ENCODE peak calls at places on chromosomes 5 and 9, in six cellular contexts. H, A, L, J, N and Y are unnamed samples.

GRCh38 chr9:87108639-87109038 is 161.3 kb upstream of the GAS1 start:
- DNase-seq in J (no peak), H (no peak), L (no peak), N (no peak), A (no peak), Y (no peak)

GRCh38 chr5:113056988-113057387 is 80.4 kb downstream of the DCP2 start:
- DNase-seq in H (no peak), L (peak), N (no peak), A (no peak), J (no peak), Y (no peak)

GRCh38 chr9:37200572-37201005 is 80.2 kb downstream of the ZCCHC7 start:
- DNase-seq in L (no peak), J (peak), H (peak), A (peak), N (no peak), Y (no peak)

GRCh38 chr5:72436796-72437471 is 70.3 kb downstream of the ZNF366 start:
- DNase-seq in L (no peak), N (no peak), A (no peak), J (peak), H (no peak), Y (no peak)

GRCh38 chr9:14722391-14723035 is at the start of gene CER1:
- DNase-seq in N (no peak), A (no peak), H (no peak), L (peak), J (no peak), Y (no peak)

GRCh38 chr5:179153921-179154345 is 93.8 kb downstream of the ZNF354C start:
- DNase-seq in H (no peak), N (no peak), J (no peak), A (no peak), L (peak), Y (no peak)

GRCh38 chr5:16461026-16461425 is 4.6 kb downstream of the ZNF622 start:
- DNase-seq in N (no peak), L (no peak), J (no peak), H (no peak), A (no peak), Y (no peak)

GRCh38 chr5:112938286-112938685 is 16.3 kb upstream of the REEP5 start:
- DNase-seq in L (no peak), H (no peak), N (no peak), A (no peak), J (no peak), Y (no peak)

GRCh38 chr5:96121362-96121761 is 159.7 kb upstream of the ELL2 start:
- DNase-seq in H (no peak), J (no peak), N (no peak), L (no peak), A (peak), Y (no peak)

GRCh38 chr9:129962889-129963703 is 79.9 kb downstream of the FNBP1 start:
- DNase-seq in H (peak), A (peak), L (peak), N (no peak), J (peak), Y (peak)

GRCh38 chr5:127290946-127291763 is 559 bp downstream of the MEGF10 start:
- DNase-seq in J (no peak), A (peak), L (no peak), H (no peak), N (no peak), Y (no peak)

GRCh38 chr9:88587182-88587581 is 52.2 kb downstream of the NXNL2 start:
- DNase-seq in L (no peak), N (no peak), H (no peak), A (no peak), J (peak), Y (peak)

GRCh38 chr9:37184905-37185867 is 64.8 kb downstream of the ZCCHC7 start:
- DNase-seq in N (no peak), L (no peak), J (no peak), H (no peak), A (no peak), Y (no peak)

GRCh38 chr9:106557996-106558667 is 304.8 kb upstream of the ZNF462 start:
- DNase-seq in N (no peak), J (no peak), A (no peak), H (no peak), L (no peak), Y (no peak)

GRCh38 chr5:140251527-140251973 is 51.4 kb downstream of the PFDN1 start:
- DNase-seq in J (peak), H (peak), A (peak), L (no peak), N (peak), Y (peak)
- H3K9ac ChIP-seq in J (peak), H (peak), A (peak), L (no peak), N (peak), Y (no peak)

DNA sequence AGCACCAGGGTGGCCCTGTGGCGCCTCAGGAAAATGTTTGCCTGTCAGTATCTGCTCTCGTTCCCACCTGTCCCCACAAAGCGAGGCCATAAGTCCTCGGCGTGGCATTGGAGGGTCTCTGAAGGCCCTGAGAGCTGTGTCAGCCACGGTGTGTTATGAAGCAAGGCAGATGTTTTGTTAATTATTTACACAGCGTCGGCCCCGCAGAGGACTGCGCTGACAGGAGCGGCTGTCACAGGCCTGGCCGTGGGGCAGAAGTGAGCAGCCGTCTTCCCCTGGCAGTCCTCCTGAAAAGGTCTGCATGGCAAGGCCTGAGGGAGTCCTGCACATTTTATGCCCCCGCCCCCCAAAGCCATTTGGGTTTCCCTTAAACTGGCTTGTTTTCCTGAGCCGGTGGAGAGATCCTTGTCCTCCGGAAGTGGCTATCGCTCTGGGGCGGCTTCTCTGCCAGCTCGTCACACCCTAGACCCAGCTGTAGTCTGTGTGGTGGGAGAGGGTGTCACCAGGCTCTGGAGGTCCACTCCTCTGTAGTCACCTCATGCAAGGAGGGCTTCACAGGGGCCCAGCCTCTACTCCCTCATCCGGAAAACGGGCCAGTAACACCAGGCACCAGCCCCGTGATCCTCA is 6.2 kb downstream of the NEK6 start:
- DNase-seq in L (no peak), J (no peak), A (no peak), N (no peak), H (peak), Y (no peak)
- H3K9ac ChIP-seq in L (no peak), J (no peak), A (no peak), N (no peak), H (peak), Y (no peak)

GRCh38 chr5:155514105-155514563 is 500.6 kb downstream of the KIF4B start:
- DNase-seq in A (peak), J (no peak), H (no peak), L (no peak), N (no peak), Y (no peak)
- H3K9ac ChIP-seq in A (no peak), J (no peak), H (no peak), L (no peak), N (no peak), Y (no peak)

DNA sequence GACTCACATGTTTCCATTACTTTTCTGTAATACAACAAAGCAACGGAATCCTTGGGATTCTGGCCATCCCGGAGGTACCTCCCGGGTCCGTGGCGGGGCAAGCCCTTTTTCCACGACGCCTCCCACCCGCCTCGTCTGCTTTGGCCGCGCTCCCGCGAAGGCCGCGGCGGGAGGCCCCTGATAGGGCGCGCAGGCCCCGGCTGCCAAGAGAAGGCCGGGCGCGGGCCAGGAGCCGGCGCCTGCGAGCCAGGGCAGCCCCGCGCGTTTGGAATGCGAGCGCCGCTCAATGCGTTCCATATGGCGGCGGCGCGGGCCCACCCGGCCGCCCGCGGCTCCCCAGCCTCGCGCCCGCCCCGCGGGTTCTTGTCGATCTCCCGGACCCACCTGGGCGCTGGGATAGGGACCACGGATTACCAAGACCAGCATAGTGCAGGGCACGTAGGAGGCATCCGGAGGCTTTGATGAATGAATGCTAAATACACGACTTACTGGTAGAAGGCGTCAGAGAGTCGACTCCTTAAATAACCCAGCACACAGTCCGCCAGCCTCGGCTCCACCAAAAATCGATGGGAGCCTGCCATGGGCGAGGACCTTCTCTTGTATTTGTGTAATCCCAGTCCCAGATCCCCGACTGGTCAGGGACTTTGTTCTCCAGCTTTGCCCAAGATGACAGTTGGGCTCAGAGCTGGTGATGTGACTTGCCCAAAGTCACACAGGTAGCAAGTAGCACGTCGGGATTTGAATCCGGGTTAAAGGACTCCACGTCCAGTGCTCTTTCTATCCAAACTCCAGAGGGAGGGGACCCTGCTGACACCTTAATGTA is 17.6 kb upstream of the PHF19 start:
- DNase-seq in J (no peak), H (peak), N (no peak), A (no peak), L (peak), Y (no peak)
- H3K9ac ChIP-seq in J (no peak), H (peak), N (no peak), A (no peak), L (no peak), Y (no peak)

DNA sequence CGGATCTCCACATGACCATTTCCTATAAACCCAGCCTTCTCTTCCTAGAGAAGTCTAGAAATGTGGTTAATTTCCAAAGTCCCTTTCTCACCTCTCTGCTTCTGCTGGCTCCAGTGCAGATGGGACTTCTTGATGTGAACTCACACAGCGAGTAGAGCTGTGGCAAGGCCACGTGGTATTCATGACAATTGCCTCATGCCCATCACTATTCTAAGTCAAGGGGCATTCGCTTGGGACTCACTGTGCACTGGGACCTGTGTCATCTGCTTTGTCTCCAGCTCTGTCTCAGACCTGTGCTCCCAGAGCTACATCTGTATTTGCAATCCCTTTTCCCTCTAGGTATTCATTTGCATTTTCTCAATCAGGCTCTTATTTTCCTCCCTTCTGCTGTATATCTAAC is 6.2 kb downstream of the CD180 start:
- DNase-seq in J (no peak), N (no peak), A (no peak), L (no peak), H (no peak), Y (no peak)
- H3K9ac ChIP-seq in J (no peak), N (no peak), A (no peak), L (no peak), H (no peak), Y (no peak)

DNA sequence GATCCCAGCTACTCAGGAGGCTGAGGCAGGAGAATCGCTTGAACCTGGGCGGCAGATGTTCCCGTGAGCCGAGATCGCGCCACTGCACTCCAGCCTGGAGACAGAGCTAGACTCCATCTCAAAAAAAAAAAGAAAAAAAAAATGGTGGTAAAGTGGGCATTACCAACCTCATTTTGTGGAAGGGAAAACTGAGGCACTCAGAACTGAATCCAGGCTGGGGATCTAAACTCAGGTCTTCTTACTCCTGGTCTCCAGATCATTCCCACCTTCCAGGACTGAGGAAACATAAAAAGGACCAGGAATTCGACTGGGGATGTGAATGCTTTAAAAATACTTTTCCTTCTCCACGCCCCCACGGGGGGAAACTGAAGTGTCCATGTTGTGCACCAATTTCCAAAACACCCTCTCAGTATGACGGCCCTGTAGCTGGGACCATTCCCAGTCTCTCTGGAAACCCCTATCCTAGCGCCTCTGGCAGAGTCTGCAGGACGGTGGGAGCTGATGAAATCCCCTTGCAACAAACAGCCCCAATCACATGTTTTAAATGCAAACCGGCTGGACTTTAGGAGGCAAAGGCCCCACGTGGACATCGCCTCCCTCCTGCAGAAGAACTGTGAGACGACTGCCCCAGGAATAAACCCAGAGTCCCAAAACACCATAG is 8.9 kb upstream of the AKNA start:
- DNase-seq in J (no peak), L (no peak), H (no peak), N (peak), A (no peak), Y (no peak)
- H3K9ac ChIP-seq in J (no peak), L (no peak), H (no peak), N (no peak), A (no peak), Y (no peak)

GRCh38 chr9:93111371-93112115 is 15.5 kb downstream of the CARD19 start:
- DNase-seq in H (no peak), A (peak), L (no peak), J (peak), N (no peak), Y (no peak)
- H3K9ac ChIP-seq in H (no peak), A (no peak), L (no peak), J (no peak), N (no peak), Y (no peak)

GRCh38 chr9:128091571-128091970 is 23.5 kb downstream of the SLC25A25 start:
- DNase-seq in J (no peak), A (no peak), L (no peak), N (no peak), H (no peak), Y (no peak)
- H3K9ac ChIP-seq in J (no peak), A (no peak), L (no peak), N (no peak), H (no peak), Y (peak)

GRCh38 chr9:109767404-109767803 is 12.6 kb upstream of the PALM2AKAP2 start:
- DNase-seq in J (no peak), L (peak), H (no peak), A (no peak), N (no peak), Y (no peak)
- H3K9ac ChIP-seq in J (no peak), L (no peak), H (no peak), A (no peak), N (no peak), Y (no peak)